ENCODE peak calls at places on chromosomes 12 and 14, in nine cellular contexts. U, M, E, S, Z, W, C, T and Q are unnamed samples.
A peak's percentile ranks its signal among the peaks of the same experiment; 100 is the strongest.

GRCh38 chr14:58082491-58083098 is 69.4 kb downstream of the ARMH4 start:
- DNase-seq in C (peak; percentile 81), W (no peak), Z (no peak), S (no peak), T (peak; percentile 13), E (no peak), U (no peak), M (peak; percentile 19), Q (no peak)

GRCh38 chr14:44586910-44587309 is 79.8 kb upstream of the FSCB start:
- DNase-seq in T (no peak), S (no peak), W (no peak), C (no peak), Z (no peak), M (no peak), U (no peak), E (no peak), Q (no peak)

GRCh38 chr12:83767723-83768122 is 1081.0 kb downstream of the TMTC2 start:
- DNase-seq in C (no peak), E (no peak), T (no peak), W (no peak), Z (no peak), U (no peak), M (no peak), S (no peak), Q (no peak)

GRCh38 chr12:132190012-132190755 is 45.9 kb downstream of the NOC4L start:
- DNase-seq in C (no peak), M (no peak), Z (no peak), S (peak; percentile 89), T (no peak), U (no peak), E (no peak), W (no peak), Q (no peak)

GRCh38 chr12:4526923-4527546 is 11.7 kb upstream of the RAD51AP1 start:
- DNase-seq in W (no peak), Z (no peak), M (no peak), T (no peak), C (peak; percentile 20), U (no peak), E (no peak), S (no peak), Q (no peak)

GRCh38 chr14:71764701-71765347 is 167.4 kb upstream of the RGS6 start:
- DNase-seq in W (no peak), C (no peak), Z (no peak), M (no peak), S (no peak), U (no peak), T (no peak), E (no peak), Q (no peak)

GRCh38 chr12:100254876-100255275 is 12.0 kb downstream of the DEPDC4 start:
- DNase-seq in S (no peak), Z (no peak), C (no peak), T (no peak), W (no peak), U (no peak), E (no peak), M (no peak), Q (no peak)

GRCh38 chr14:78752789-78753188 is 582.6 kb downstream of the NRXN3 start:
- DNase-seq in W (no peak), Z (no peak), U (no peak), M (no peak), T (no peak), E (no peak), S (no peak), C (no peak), Q (no peak)

GRCh38 chr12:52444647-52445595 is 7.0 kb downstream of the KRT6B start:
- DNase-seq in W (no peak), U (no peak), T (no peak), C (no peak), E (no peak), S (no peak), M (no peak), Z (no peak), Q (no peak)

GRCh38 chr12:67457136-67457535 is 188.0 kb downstream of the CAND1 start:
- DNase-seq in S (no peak), M (no peak), E (no peak), W (no peak), Z (no peak), T (no peak), U (no peak), C (no peak), Q (no peak)

GRCh38 chr12:23262670-23263069 is 637.7 kb downstream of the ETNK1 start:
- DNase-seq in W (no peak), S (no peak), T (no peak), U (no peak), Z (no peak), C (no peak), M (no peak), E (no peak), Q (no peak)

GRCh38 chr14:30906752-30907658 is 32.6 kb downstream of the COCH start:
- DNase-seq in Z (no peak), T (no peak), U (no peak), M (peak; percentile 12), S (no peak), C (peak; percentile 40), W (no peak), E (no peak), Q (no peak)

GRCh38 chr14:105526781-105527380 is 498 bp downstream of the TMEM121 start:
- DNase-seq in T (no peak), E (no peak), M (no peak), Z (no peak), C (no peak), S (peak; percentile 82), W (no peak), U (no peak), Q (no peak)

GRCh38 chr14:105529506-105530445 is 3.4 kb downstream of the TMEM121 start:
- DNase-seq in T (no peak), M (no peak), S (peak; percentile 89), Z (no peak), E (no peak), C (no peak), U (no peak), W (peak; percentile 50), Q (no peak)

GRCh38 chr14:105528859-105529505 is 2.6 kb downstream of the TMEM121 start:
- DNase-seq in Z (no peak), U (no peak), C (peak; percentile 25), W (no peak), M (no peak), E (no peak), T (no peak), S (peak; percentile 82), Q (no peak)

GRCh38 chr14:105527381-105528196 is 1.2 kb downstream of the TMEM121 start:
- DNase-seq in T (no peak), C (no peak), M (no peak), Z (no peak), S (peak; percentile 87), U (no peak), W (no peak), E (peak; percentile 41), Q (no peak)

GRCh38 chr14:105528197-105528858 is 1.9 kb downstream of the TMEM121 start:
- DNase-seq in W (peak; percentile 83), T (peak; percentile 80), C (peak; percentile 61), U (peak; percentile 50), S (peak; percentile 95), E (peak; percentile 96), M (no peak), Z (peak; percentile 71), Q (peak; percentile 69)
- TF ChIP-seq POLR2A in W (no peak), T (no peak), C (peak; percentile 46), U (no peak), S (no peak), E (no peak), M (no peak), Z (no peak), Q (peak; percentile 19)

DNA sequence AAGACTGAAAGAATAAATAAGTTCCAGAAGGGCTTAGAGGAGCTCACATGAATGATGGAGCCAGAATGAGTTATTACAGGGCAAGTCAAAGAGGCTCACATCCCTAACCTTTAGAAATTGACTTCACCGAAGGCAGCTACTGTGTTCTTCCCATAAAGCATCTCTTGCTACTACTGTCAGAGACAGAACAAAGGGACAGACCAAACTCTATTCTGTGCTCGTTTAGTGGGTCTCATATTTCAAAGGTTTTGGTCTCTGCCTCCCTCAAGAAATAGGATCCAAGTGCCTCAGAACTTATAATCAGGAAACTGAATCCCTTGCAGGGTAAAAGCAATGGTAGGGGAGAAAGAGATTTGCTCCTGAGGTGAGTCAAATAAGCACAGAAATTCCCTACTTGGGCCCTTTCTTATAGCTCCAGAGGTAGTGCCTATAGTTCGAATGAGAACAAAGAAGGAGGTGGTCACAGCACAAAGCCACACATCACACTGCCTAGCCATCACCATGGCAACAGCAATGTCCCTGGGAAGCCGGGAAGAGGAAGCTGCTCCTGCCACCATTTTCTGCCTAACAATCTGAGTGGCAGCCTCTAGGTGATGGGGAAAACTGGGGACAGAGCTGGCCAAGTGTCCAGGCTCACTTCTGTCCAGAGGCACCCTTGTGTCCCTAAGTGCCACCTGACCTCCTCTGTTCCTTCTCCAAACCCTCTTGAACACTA is 294.9 kb downstream of the FOXN3 start:
- DNase-seq in W (no peak), M (no peak), T (no peak), E (no peak), Z (no peak), C (no peak), U (no peak), S (no peak), Q (no peak)
- TF ChIP-seq POLR2AphosphoS5 in W (no peak), M (no peak), T (no peak), E (no peak), Z (no peak), C (no peak), U (no peak), S (no peak), Q (no peak)

DNA sequence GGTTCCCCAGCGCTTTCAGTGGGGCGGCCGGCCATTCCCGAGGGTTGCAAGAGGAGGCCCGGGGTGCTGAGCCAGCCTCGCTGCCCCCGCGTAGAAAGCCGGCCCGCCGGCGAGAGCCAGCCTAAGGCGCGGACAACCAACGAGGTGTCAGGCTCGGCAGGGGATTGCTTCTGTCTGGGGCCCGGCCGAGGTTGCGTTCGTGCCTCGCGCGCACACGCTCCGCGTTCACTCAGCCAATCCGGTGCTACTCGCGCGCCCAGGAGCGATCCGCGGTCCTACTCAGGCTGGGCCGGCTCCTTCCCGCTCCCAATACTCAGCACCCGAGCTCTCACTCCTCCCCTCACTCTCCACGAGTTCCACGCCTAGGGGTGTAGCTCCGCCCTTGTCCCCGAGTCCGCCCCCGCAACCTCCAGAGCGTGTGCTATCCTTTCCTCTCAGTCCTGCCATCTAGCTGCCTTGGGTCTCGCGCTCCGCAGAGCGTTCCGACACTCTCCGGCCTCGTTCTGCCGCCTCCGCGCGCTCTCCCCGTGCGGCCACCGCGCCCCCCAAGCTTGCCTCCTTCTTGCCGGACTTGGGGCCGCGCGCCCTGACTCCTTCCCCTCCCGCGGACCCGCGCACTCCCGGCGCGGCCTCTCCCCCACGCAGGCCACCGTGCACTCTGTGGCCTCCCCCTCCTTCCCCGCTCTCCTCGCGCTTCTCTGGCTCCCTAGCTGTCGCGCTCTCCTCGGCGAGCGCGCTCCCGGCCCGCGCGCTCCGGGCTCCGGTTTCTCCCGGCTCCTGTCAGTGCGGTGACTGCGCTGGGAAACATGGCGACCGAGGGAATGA is at the start of gene GPHN:
- DNase-seq in W (peak; percentile 96), T (peak; percentile 94), E (peak; percentile 74), M (peak; percentile 98), Z (peak; percentile 98), S (peak; percentile 97), U (peak; percentile 94), C (peak; percentile 99), Q (peak; percentile 96)
- TF ChIP-seq POLR2A in W (no peak), T (peak; percentile 85), E (peak; percentile 85), M (peak; percentile 92), Z (peak; percentile 82), S (no peak), U (no peak), C (peak; percentile 95), Q (peak; percentile 91)

DNA sequence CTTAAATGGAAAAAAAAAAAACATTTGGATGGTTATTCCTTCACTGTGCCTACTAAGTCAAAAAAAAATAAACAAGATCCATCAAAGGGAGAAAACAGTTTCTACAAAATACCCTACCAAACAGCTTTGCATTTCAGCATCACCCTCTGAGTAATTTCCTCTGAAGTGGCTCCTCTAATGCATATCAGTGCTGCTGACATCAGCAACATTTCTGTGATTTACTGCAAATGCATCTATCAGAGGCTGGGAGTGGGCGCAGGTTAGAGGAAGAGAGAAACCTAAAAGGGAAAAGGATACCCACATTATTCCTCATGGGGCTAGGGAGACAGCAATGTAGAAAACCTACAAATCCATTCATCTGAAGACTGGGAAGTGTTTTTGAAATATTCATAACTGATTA is 45.9 kb downstream of the KCNK10 start:
- DNase-seq in Z (no peak), C (no peak), E (no peak), T (no peak), W (no peak), S (no peak), U (no peak), M (no peak), Q (no peak)
- TF ChIP-seq POLR2AphosphoS5 in Z (no peak), C (no peak), E (no peak), T (no peak), W (no peak), S (no peak), U (no peak), M (no peak), Q (no peak)